ENCODE peak calls at places on chromosomes 4 and X, in four cellular contexts. A, K, L and B are unnamed samples.

GRCh38 chrX:55109304-55109703 is 20.5 kb downstream of the PAGE2 start:
- DNase-seq in K (peak; percentile 13), L (no peak), A (no peak), B (no peak)

GRCh38 chrX:47297874-47298273 is 65.1 kb downstream of the USP11 start:
- DNase-seq in L (no peak), A (no peak), K (no peak), B (no peak)

GRCh38 chrX:149470960-149471359 is 34.1 kb downstream of the IDS start:
- DNase-seq in K (peak; percentile 81), L (peak; percentile 79), A (peak; percentile 62), B (peak; percentile 78)

GRCh38 chr4:145177906-145178538 is 2.4 kb downstream of the OTUD4 start:
- DNase-seq in K (no peak), L (peak; percentile 58), A (no peak), B (no peak)

GRCh38 chr4:140286503-140286902 is 86.9 kb upstream of the SCOC start:
- DNase-seq in L (peak; percentile 89), K (no peak), A (no peak), B (peak; percentile 66)

GRCh38 chr4:169410839-169411770 is 140.3 kb upstream of the SH3RF1 start:
- DNase-seq in L (peak; percentile 3), K (peak; percentile 32), A (peak; percentile 90), B (peak; percentile 10)

GRCh38 chr4:85565761-85566480 is 91.0 kb downstream of the ARHGAP24 start:
- DNase-seq in A (no peak), L (peak; percentile 64), K (no peak), B (no peak)

GRCh38 chr4:83851261-83852084 is 315.6 kb downstream of the GPAT3 start:
- DNase-seq in L (peak; percentile 60), A (no peak), K (no peak), B (no peak)

GRCh38 chrX:7372843-7373525 is 225.0 kb upstream of the PUDP start:
- DNase-seq in K (no peak), L (peak; percentile 78), A (no peak), B (no peak)

GRCh38 chrX:41381685-41382084 is 47.7 kb downstream of the DDX3X start:
- DNase-seq in K (peak; percentile 51), A (no peak), L (peak; percentile 68), B (no peak)

GRCh38 chrX:94288972-94289371 is 615.0 kb downstream of the FAM133A start:
- DNase-seq in K (no peak), A (no peak), L (no peak), B (no peak)

GRCh38 chr4:128468485-128468989 is 180.9 kb upstream of the PGRMC2 start:
- DNase-seq in L (peak; percentile 98), K (no peak), A (no peak), B (peak; percentile 37)

GRCh38 chr4:153521995-153522799 is 56.0 kb downstream of the TMEM131L start:
- DNase-seq in A (no peak), K (no peak), L (no peak), B (no peak)
- H3K4me1 ChIP-seq in A (no peaks in the 10 kb centered on the region), K (peaks cover 30% of the 10 kb centered on the region), L (no peaks in the 10 kb centered on the region), B (no peaks in the 10 kb centered on the region)

GRCh38 chrX:20593402-20593801 is 326.7 kb upstream of the RPS6KA3 start:
- DNase-seq in A (no peak), L (no peak), K (no peak), B (no peak)
- H3F3A ChIP-seq in A (no peaks in the 10 kb centered on the region), L (peaks cover 14% of the 10 kb centered on the region), K (no peaks in the 10 kb centered on the region), B (no peaks in the 10 kb centered on the region)

GRCh38 chr4:123246085-123246484 is 150.5 kb upstream of the SPRY1 start:
- DNase-seq in K (no peak), L (no peak), A (no peak), B (no peak)
- H3K4me1 ChIP-seq in K (peaks cover 7% of the 10 kb centered on the region), L (peaks cover 11% of the 10 kb centered on the region), A (no peaks in the 10 kb centered on the region), B (peaks cover 26% of the 10 kb centered on the region)

GRCh38 chr4:76200771-76201224 is 12.8 kb downstream of the SCARB2 start:
- DNase-seq in A (peak; percentile 41), L (no peak), K (no peak), B (no peak)
- H3F3A ChIP-seq in A (peaks cover 61% of the 10 kb centered on the region), L (peaks cover 48% of the 10 kb centered on the region), K (no peaks in the 10 kb centered on the region), B (peaks cover 23% of the 10 kb centered on the region)

GRCh38 chr4:113270520-113271319 is 221.3 kb downstream of the ANK2 start:
- DNase-seq in L (no peak), K (no peak), A (no peak), B (no peak)

GRCh38 chr4:113272523-113272922 is 223.1 kb downstream of the ANK2 start:
- DNase-seq in A (no peak), K (no peak), L (no peak), B (no peak)

GRCh38 chr4:113278324-113278934 is 229.0 kb downstream of the ANK2 start:
- DNase-seq in K (peak; percentile 85), L (peak; percentile 86), A (peak; percentile 63), B (peak; percentile 62)

GRCh38 chr4:113276448-113277158 is 227.2 kb downstream of the ANK2 start:
- DNase-seq in L (peak; percentile 53), A (no peak), K (no peak), B (no peak)
- H3K4me1 ChIP-seq in L (peaks cover 15% of the 10 kb centered on the region), A (no peaks in the 10 kb centered on the region), K (no peaks in the 10 kb centered on the region), B (no peaks in the 10 kb centered on the region)

GRCh38 chrX:9135901-9136510 is 102.1 kb upstream of the FAM9B start:
- DNase-seq in L (peak; percentile 42), K (no peak), A (no peak), B (no peak)

GRCh38 chrX:9134341-9134740 is 100.4 kb upstream of the FAM9B start:
- DNase-seq in L (no peak), A (no peak), K (no peak), B (no peak)

GRCh38 chrX:9141496-9141895 is 107.6 kb upstream of the FAM9B start:
- DNase-seq in A (no peak), L (peak; percentile 80), K (no peak), B (no peak)

GRCh38 chrX:9133426-9133825 is 99.5 kb upstream of the FAM9B start:
- DNase-seq in L (peak; percentile 53), A (no peak), K (no peak), B (no peak)

GRCh38 chrX:9137152-9137551 is 103.2 kb upstream of the FAM9B start:
- DNase-seq in K (no peak), A (no peak), L (no peak), B (no peak)
- H3F3A ChIP-seq in K (no peaks in the 10 kb centered on the region), A (no peaks in the 10 kb centered on the region), L (no peaks in the 10 kb centered on the region), B (no peaks in the 10 kb centered on the region)

DNA sequence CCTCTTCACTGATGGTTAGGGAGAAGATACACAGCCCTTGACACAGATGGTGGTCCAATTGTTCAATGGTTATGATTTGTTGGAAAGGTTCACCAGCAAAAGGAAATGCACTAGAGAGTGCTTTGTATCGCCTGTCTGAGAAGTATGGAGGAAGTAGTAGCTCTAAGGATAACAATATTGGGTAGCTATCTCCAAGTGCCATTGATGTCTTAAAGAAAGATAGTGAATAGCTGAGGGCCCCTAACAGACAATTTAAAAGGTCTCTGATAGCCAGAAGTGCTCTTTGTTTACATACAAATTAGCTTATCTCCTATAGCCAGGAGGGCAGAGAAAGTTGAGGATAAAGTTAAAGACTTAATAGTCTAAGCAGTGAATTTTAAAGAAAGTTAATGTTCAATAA is 33.9 kb upstream of the BLTP1 start:
- DNase-seq in K (no peak), L (no peak), A (no peak), B (no peak)
- H3K4me1 ChIP-seq in K (no peaks in the 10 kb centered on the region), L (no peaks in the 10 kb centered on the region), A (no peaks in the 10 kb centered on the region), B (no peaks in the 10 kb centered on the region)

GRCh38 chr4:7964459-7964858 is 24.8 kb upstream of the AFAP1 start:
- DNase-seq in K (no peak), A (no peak), L (no peak), B (no peak)
- H3F3A ChIP-seq in K (no peaks in the 10 kb centered on the region), A (no peaks in the 10 kb centered on the region), L (peaks cover 22% of the 10 kb centered on the region), B (peaks cover 36% of the 10 kb centered on the region)

GRCh38 chr4:112927544-112927943 is 121.9 kb upstream of the ANK2 start:
- DNase-seq in K (no peak), A (no peak), L (peak; percentile 26), B (no peak)

GRCh38 chr4:112926826-112927225 is 122.6 kb upstream of the ANK2 start:
- DNase-seq in K (no peak), A (no peak), L (no peak), B (no peak)

GRCh38 chr4:112923514-112923913 is 125.9 kb upstream of the ANK2 start:
- DNase-seq in K (no peak), A (no peak), L (no peak), B (no peak)
- H3K4me1 ChIP-seq in K (peaks cover 21% of the 10 kb centered on the region), A (no peaks in the 10 kb centered on the region), L (no peaks in the 10 kb centered on the region), B (no peaks in the 10 kb centered on the region)